ENCODE peak calls at places on chromosomes 13 and 19, in seven cellular contexts. L, M, C, S, G, O and W are unnamed samples. For H3K9me3, the result is how much of the 10 kb centered on the place peaks cover.

GRCh38 chr19:45161715-45162463 is 1.1 kb upstream of the NKPD1 start:
- DNase-seq in G (no peak), C (peak), O (no peak), L (no peak), M (no peak), S (no peak), W (no peak)

GRCh38 chr19:48797103-48797502 is 13.7 kb downstream of the BCAT2 start:
- DNase-seq in O (no peak), M (no peak), G (no peak), S (no peak), C (no peak), L (no peak), W (no peak)

GRCh38 chr19:10142701-10143375 is 23.1 kb upstream of the EIF3G start:
- DNase-seq in M (peak), S (no peak), L (no peak), C (no peak), O (no peak), G (no peak), W (no peak)

GRCh38 chr19:10554760-10555612 is 10.8 kb downstream of the KRI1 start:
- DNase-seq in M (no peak), S (no peak), O (no peak), L (no peak), C (no peak), G (no peak), W (no peak)

GRCh38 chr13:57627663-57628062 is 3.9 kb upstream of the PCDH17 start:
- DNase-seq in G (no peak), M (no peak), S (no peak), O (no peak), L (no peak), C (peak), W (no peak)

GRCh38 chr19:11456659-11457058 is 21.2 kb downstream of the PRKCSH start:
- DNase-seq in O (no peak), G (no peak), C (no peak), S (no peak), L (no peak), M (no peak), W (no peak)

GRCh38 chr19:28667348-28667977 is 545.5 kb downstream of the UQCRFS1 start:
- DNase-seq in G (no peak), L (no peak), S (no peak), C (no peak), M (no peak), O (no peak), W (no peak)

GRCh38 chr19:13964776-13965175 is 12.5 kb downstream of the DCAF15 start:
- DNase-seq in S (no peak), L (no peak), O (no peak), C (peak), M (no peak), G (no peak), W (no peak)

GRCh38 chr13:48221301-48222190 is 11.5 kb upstream of the ITM2B start:
- DNase-seq in O (no peak), S (no peak), G (no peak), C (no peak), L (peak), M (no peak), W (no peak)

GRCh38 chr19:48120505-48120904 is 9.9 kb upstream of the PLA2G4C start:
- DNase-seq in G (no peak), S (no peak), O (no peak), L (no peak), C (no peak), M (no peak), W (no peak)

GRCh38 chr19:10260141-10260584 is 8.1 kb downstream of the MRPL4 start:
- DNase-seq in C (peak), O (no peak), G (no peak), M (no peak), L (no peak), S (no peak), W (no peak)

GRCh38 chr13:76020421-76020955 is 384.4 kb downstream of the LMO7 start:
- DNase-seq in M (no peak), S (no peak), L (no peak), O (no peak), C (no peak), G (no peak), W (no peak)

GRCh38 chr13:41520699-41521630 is 63.6 kb downstream of the RGCC start:
- DNase-seq in S (no peak), O (no peak), L (no peak), C (no peak), G (no peak), M (no peak), W (no peak)

GRCh38 chr13:60044321-60044720 is 119.4 kb downstream of the DIAPH3 start:
- DNase-seq in L (no peak), G (no peak), O (no peak), S (no peak), C (no peak), M (no peak), W (no peak)

GRCh38 chr19:1254081-1254527 is 5.7 kb downstream of the MIDN start:
- DNase-seq in S (no peak), M (peak), O (no peak), G (peak), C (no peak), L (no peak), W (no peak)

GRCh38 chr13:25300861-25301346 is 521 bp upstream of the NUP58 start:
- DNase-seq in S (no peak), M (peak), O (no peak), G (peak), C (no peak), L (peak), W (no peak)

GRCh38 chr13:85616275-85616674 is 182.9 kb downstream of the SLITRK6 start:
- DNase-seq in C (peak), G (no peak), O (no peak), S (no peak), L (no peak), M (no peak), W (no peak)

GRCh38 chr13:36981156-36981743 is 17.9 kb downstream of the ALG5 start:
- DNase-seq in C (peak), S (no peak), G (no peak), L (no peak), M (no peak), O (no peak), W (peak)

GRCh38 chr19:16496613-16496983 is 404 bp downstream of the C19orf44 start:
- DNase-seq in G (peak), M (peak), C (peak), L (no peak), S (no peak), O (no peak), W (no peak)

GRCh38 chr19:44848036-44848804 is 2.1 kb downstream of the NECTIN2 start:
- DNase-seq in O (no peak), L (peak), C (peak), S (no peak), G (peak), M (no peak), W (no peak)

GRCh38 chr19:23913931-23914330 is 755 bp upstream of the ZNF726 start:
- DNase-seq in O (no peak), C (no peak), S (no peak), L (no peak), M (no peak), G (no peak), W (no peak)

GRCh38 chr13:74325106-74325505 is 190.9 kb upstream of the KLF12 start:
- DNase-seq in L (peak), S (no peak), M (no peak), G (no peak), O (no peak), C (peak), W (peak)

GRCh38 chr13:43986395-43986794 is 106.7 kb downstream of the LACC1 start:
- DNase-seq in L (no peak), O (no peak), G (no peak), C (no peak), S (no peak), M (no peak), W (no peak)

GRCh38 chr13:48784906-48785555 is 131.3 kb downstream of the CYSLTR2 start:
- DNase-seq in S (no peak), G (no peak), L (no peak), M (no peak), O (no peak), C (no peak), W (no peak)

GRCh38 chr13:28819748-28820098 is 416 bp upstream of the MTUS2 start:
- DNase-seq in C (peak), S (no peak), O (no peak), L (peak), M (peak), G (no peak), W (no peak)

GRCh38 chr13:24341439-24341838 is 32.1 kb downstream of the C1QTNF9 start:
- DNase-seq in C (peak), L (no peak), G (no peak), S (no peak), M (no peak), O (no peak), W (no peak)

GRCh38 chr13:27177852-27178251 is 6.2 kb upstream of the USP12 start:
- DNase-seq in C (no peak), S (no peak), O (no peak), G (no peak), M (no peak), L (no peak), W (no peak)
- TF ChIP-seq CTCF in C (peak), S (peak), O (no peak), G (no peak), M (no peak), L (no peak), W (no peak)

GRCh38 chr13:95605426-95606125 is 38.9 kb downstream of the DZIP1 start:
- DNase-seq in G (no peak), S (no peak), M (no peak), O (no peak), L (no peak), C (no peak), W (no peak)

GRCh38 chr13:95603887-95604533 is 40.5 kb downstream of the DZIP1 start:
- DNase-seq in M (peak), O (no peak), G (no peak), S (no peak), L (peak), C (peak), W (no peak)

GRCh38 chr13:95601906-95602305 is 42.6 kb downstream of the DZIP1 start:
- DNase-seq in L (no peak), O (no peak), S (no peak), M (no peak), C (no peak), G (no peak), W (no peak)

GRCh38 chr13:95604534-95604915 is 40.0 kb downstream of the DZIP1 start:
- DNase-seq in M (no peak), S (no peak), C (peak), L (no peak), O (no peak), G (no peak), W (no peak)

GRCh38 chr13:95601216-95601615 is 43.3 kb downstream of the DZIP1 start:
- DNase-seq in S (no peak), O (no peak), M (no peak), L (no peak), C (no peak), G (no peak), W (no peak)
- H3K27ac ChIP-seq in S (no peak), O (no peak), M (no peak), L (no peak), C (no peak), G (no peak), W (no peak)

GRCh38 chr19:56613639-56614038 is 18.5 kb downstream of the ZNF71 start:
- DNase-seq in L (no peak), S (no peak), C (no peak), M (no peak), G (no peak), O (no peak), W (no peak)
- H3K9me3 ChIP-seq in L (under half), S (under half), C (half or more), M (under half), G (under half), O (under half), W (under half)

GRCh38 chr13:71704650-71705049 is 162.4 kb downstream of the DACH1 start:
- DNase-seq in L (no peak), C (no peak), S (no peak), G (no peak), O (no peak), M (no peak), W (no peak)

GRCh38 chr13:71699342-71699741 is 167.7 kb downstream of the DACH1 start:
- DNase-seq in M (no peak), G (no peak), O (no peak), C (no peak), S (no peak), L (no peak), W (no peak)

GRCh38 chr13:71703145-71703544 is 163.9 kb downstream of the DACH1 start:
- DNase-seq in C (no peak), S (no peak), G (no peak), M (no peak), L (no peak), O (no peak), W (no peak)

GRCh38 chr13:71702253-71702652 is 164.8 kb downstream of the DACH1 start:
- DNase-seq in G (no peak), S (no peak), C (no peak), L (no peak), M (no peak), O (no peak), W (no peak)
- TF ChIP-seq CTCF in G (no peak), S (no peak), C (no peak), L (no peak), M (no peak), O (no peak), W (no peak)

DNA sequence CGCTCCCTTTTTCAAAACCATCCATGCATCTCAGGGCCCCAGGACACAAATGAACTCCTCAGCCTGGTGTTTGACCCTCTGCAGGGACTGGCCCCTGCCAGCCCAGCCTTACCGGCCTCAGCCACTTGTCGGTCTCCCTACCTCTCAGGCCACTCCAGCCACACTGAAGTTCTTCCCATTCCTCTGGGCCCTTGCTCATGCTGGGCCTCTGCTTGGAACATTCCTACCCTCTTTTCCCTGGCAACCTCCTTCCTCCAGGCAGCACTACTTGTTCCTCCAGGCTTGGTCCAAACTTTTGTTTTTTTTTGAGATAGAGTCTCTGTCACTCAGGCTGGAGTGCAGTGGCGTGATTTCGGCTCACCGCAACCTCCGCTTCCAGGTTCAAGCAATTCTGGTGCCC is 7.6 kb upstream of the EGLN2 start:
- DNase-seq in S (no peak), G (no peak), O (no peak), M (no peak), L (no peak), C (no peak), W (no peak)
- H3K27ac ChIP-seq in S (no peak), G (no peak), O (peak), M (peak), L (no peak), C (no peak), W (no peak)

GRCh38 chr13:31036717-31037116 is 104.3 kb downstream of the TEX26 start:
- DNase-seq in M (no peak), O (no peak), C (no peak), L (no peak), S (no peak), G (no peak), W (no peak)
- H3K9me3 ChIP-seq in M (under half), O (under half), C (under half), L (under half), S (under half), G (under half), W (under half)

DNA sequence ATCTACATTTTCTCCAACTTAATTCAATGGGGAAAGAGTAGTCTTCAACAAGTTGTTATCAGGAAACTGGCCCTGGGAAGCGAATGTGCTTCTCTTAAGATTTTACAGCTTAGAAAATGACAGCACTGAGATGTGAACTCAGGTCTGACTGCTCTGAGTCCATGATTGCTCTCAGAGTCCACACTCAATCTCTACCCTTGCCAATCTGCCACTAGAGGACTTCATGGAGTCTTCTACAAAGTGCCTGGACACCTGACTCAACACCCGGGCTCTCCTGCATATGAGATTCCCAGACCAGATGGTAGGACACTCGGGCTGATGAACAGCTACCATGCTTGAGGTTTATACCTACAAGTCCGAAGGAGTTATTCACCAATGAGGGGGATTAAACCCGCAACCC is 74.8 kb downstream of the ABCC4 start:
- DNase-seq in L (no peak), M (no peak), S (no peak), O (no peak), G (no peak), C (no peak), W (no peak)
- TF ChIP-seq CTCF in L (no peak), M (no peak), S (no peak), O (no peak), G (no peak), C (no peak), W (no peak)